ENCODE peak calls at places on chromosomes 11 and 22, in four cellular contexts. I is stomach, M is AG10803, A is fibroblast of the aortic adventitia. P is an unnamed sample.

GRCh38 chr11:130213979-130214281 is 54.3 kb downstream of the ST14 start:
- DNase-seq in M (no peak), A (no peak), I (peak), P (no peak)

GRCh38 chr22:25933158-25933788 is 191.3 kb downstream of the MYO18B start:
- DNase-seq in M (no peak), I (no peak), A (no peak), P (no peak)

GRCh38 chr22:22687638-22688500 is 43.5 kb downstream of the GGTLC2 start:
- DNase-seq in A (peak), M (peak), I (peak), P (peak)

GRCh38 chr22:48736593-48737460 is 1090.8 kb downstream of the BRD1 start:
- DNase-seq in A (no peak), M (no peak), I (no peak), P (no peak)

GRCh38 chr22:49853981-49854791 is 542 bp downstream of the ZBED4 start:
- DNase-seq in I (no peak), M (peak), A (peak), P (peak)

GRCh38 chr22:41341990-41342389 is 39.8 kb upstream of the TEF start:
- DNase-seq in A (no peak), I (no peak), M (no peak), P (no peak)

GRCh38 chr11:74086242-74086884 is 77.5 kb upstream of the UCP3 start:
- DNase-seq in I (no peak), M (no peak), A (no peak), P (no peak)

GRCh38 chr11:10485646-10486045 is 30.6 kb downstream of the AMPD3 start:
- DNase-seq in M (no peak), I (no peak), A (no peak), P (no peak)

GRCh38 chr11:9528573-9529332 is 44.7 kb upstream of the WEE1 start:
- DNase-seq in I (no peak), A (no peak), M (no peak), P (no peak)

GRCh38 chr11:61270354-61271070 is 24.6 kb downstream of the VWCE start:
- DNase-seq in M (peak), A (peak), I (no peak), P (peak)

GRCh38 chr11:6606471-6607189 is 3.1 kb downstream of the ILK start:
- DNase-seq in A (peak), I (peak), M (peak), P (peak)

GRCh38 chr11:57792870-57793269 is 31.3 kb downstream of the CTNND1 start:
- DNase-seq in I (no peak), M (no peak), A (peak), P (no peak)

GRCh38 chr22:36344106-36344827 is 43.5 kb downstream of the MYH9 start:
- DNase-seq in I (no peak), M (no peak), A (no peak), P (no peak)

GRCh38 chr11:11568651-11569229 is 53.1 kb downstream of the GALNT18 start:
- DNase-seq in M (no peak), A (no peak), I (no peak), P (no peak)

GRCh38 chr11:119830400-119830799 is 101.4 kb upstream of the NECTIN1 start:
- DNase-seq in M (no peak), A (no peak), I (no peak), P (no peak)

GRCh38 chr11:119829407-119829806 is 100.4 kb upstream of the NECTIN1 start:
- DNase-seq in I (no peak), A (no peak), M (no peak), P (no peak)

GRCh38 chr11:119828819-119829218 is 99.8 kb upstream of the NECTIN1 start:
- DNase-seq in M (no peak), I (no peak), A (no peak), P (no peak)

GRCh38 chr11:119827113-119827512 is 98.1 kb upstream of the NECTIN1 start:
- DNase-seq in M (no peak), I (no peak), A (no peak), P (no peak)

DNA sequence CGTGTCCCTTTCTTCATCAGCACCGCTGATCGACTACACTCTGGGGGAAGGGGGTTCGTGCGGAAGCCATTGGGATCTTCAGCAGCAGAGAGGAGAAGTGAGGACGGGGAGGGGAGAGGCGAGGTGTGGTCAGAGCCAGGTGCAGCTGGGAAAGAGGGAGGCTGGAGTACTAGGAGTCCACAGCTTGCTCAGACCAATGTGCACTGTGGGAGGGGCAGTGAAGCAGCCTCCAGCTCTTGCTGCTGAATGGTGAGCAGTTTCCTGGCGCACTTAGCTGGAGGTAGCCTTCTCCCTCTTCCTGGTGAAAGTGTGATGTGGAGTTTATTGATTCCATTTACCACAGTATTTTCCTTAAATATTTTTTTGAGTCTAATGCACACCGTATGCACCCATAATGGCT is 99.0 kb upstream of the NECTIN1 start:
- DNase-seq in I (no peak), M (no peak), A (no peak), P (no peak)
- H3K4me3 ChIP-seq in I (no peak), M (no peak), A (no peak), P (no peak)

DNA sequence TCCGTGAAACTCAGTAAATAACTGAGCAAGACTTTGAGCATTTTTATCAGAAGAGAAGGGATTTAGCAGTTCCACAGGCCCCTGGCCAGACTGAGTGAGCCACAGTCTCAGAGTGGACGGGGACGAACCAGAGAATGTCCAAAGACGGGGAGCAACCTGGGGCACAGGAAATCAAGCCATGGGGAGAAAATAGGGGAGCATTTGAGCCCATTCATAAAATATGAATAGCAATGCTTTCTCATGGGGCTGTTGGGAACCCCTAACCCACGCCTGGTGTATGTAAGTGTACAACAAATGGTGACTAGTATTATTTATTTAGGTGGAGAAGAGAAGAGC is 3.6 kb upstream of the VSIG10L2 start:
- DNase-seq in M (no peak), A (no peak), I (no peak), P (no peak)
- H3K4me3 ChIP-seq in M (no peak), A (no peak), I (no peak), P (no peak)

GRCh38 chr11:72925656-72926055 is 111.4 kb downstream of the ATG16L2 start:
- DNase-seq in I (no peak), A (no peak), M (no peak), P (no peak)
- H3K4me3 ChIP-seq in I (no peak), A (no peak), M (no peak), P (no peak)

GRCh38 chr11:27721505-27722116 is 21.4 kb upstream of the BDNF start:
- DNase-seq in A (no peak), I (no peak), M (no peak), P (no peak)
- H3K4me3 ChIP-seq in A (peak), I (peak), M (peak), P (peak)

GRCh38 chr11:67376421-67376820 is 3.0 kb upstream of the CLCF1 start:
- DNase-seq in A (no peak), I (no peak), M (no peak), P (no peak)

GRCh38 chr11:67374571-67375276 is 1.3 kb upstream of the CLCF1 start:
- DNase-seq in M (peak), I (no peak), A (no peak), P (peak)

GRCh38 chr11:67373916-67374570 is 645 bp upstream of the CLCF1 start:
- DNase-seq in I (peak), A (peak), M (peak), P (peak)

GRCh38 chr11:67376022-67376386 is 2.6 kb upstream of the CLCF1 start:
- DNase-seq in A (no peak), M (no peak), I (no peak), P (no peak)

GRCh38 chr11:67375320-67376021 is 2.1 kb upstream of the CLCF1 start:
- DNase-seq in I (no peak), M (no peak), A (no peak), P (no peak)
- H3K4me3 ChIP-seq in I (no peak), M (no peak), A (no peak), P (no peak)

DNA sequence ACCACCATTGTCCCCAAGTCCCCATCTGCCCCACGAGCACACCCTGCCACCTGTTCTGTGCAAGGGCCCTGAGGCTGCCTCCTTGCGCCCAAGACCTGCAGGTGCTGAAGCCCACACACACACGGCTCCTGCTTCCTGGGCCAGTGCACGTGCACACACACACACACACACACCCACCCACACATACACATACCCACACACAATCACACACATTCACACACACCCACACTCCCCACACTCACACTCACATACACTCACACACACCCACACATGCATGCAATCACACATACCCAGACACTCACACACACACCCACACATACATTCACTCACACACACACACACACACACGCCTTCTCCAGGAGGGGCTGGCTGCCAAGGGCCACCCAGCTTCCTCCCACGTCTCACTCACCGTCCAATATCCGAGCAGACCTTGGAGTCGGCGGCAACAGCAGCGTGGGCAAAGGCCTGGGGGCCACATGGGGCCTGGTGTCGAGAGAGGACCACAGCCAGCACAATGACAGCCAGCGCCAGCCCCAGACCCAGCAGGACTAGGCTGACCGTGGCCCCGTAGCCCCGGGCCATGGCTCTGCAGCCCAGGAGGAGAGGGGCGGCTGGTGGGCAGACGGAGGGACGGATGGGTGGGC is 616 bp downstream of the GGT5 start:
- DNase-seq in M (peak), I (no peak), A (peak), P (no peak)
- H3K4me3 ChIP-seq in M (no peak), I (peak), A (peak), P (peak)

DNA sequence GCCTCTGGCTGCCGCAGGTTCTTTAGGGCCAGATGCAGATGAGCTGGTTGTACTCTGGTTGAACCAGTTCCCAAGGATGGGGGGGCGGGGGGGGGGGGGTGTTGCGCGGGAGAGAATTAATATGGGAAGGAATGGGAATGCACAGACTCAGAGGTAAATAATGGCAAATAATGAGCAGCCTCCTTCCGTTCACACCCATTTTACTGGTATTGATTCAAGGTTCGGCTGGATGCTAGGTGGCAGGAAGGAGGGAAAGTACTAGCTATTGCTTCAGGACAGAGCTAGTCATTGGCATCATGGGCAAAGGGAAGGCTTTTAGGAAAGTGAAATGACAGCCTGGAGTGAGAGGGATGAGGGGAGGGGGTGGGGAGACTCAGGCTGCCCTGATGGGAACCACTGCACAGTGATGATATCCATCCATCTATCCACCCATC is at the start of gene VSTM5:
- DNase-seq in A (no peak), I (no peak), M (no peak), P (no peak)
- H3K4me3 ChIP-seq in A (peak), I (peak), M (peak), P (peak)

DNA sequence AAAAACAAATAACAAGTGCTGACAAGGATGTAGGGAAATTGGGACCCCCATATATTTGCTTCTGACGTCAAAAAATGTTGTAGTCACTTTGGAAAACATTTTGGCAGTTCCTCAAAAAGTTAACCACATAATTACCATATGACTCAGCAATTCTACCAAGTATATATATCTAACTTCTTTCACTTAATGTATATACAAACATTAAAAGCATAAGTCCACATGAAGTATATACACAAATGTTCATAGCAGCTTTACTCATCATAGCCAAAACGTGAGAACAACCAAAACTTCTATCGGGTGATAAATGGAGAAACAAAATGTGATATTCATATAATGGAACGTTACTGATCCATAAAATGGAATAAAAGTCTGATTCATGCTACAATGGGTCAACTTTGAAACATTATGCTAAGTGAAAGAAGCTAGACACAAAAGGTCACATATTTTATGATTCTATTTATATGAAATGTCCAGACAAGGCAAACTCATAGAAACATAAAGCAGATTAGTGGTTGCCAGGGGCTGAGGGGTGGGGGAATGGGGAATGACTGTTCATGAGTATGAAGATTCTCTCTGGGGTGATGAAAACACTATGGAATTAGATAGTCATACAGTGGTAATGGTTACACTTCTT is 48.7 kb upstream of the TEAD1 start:
- DNase-seq in A (peak), I (no peak), M (peak), P (peak)
- H3K4me3 ChIP-seq in A (no peak), I (no peak), M (no peak), P (no peak)